ENCODE peak calls at places on chromosomes 11 and 22, in eight cellular contexts. L is CD8-positive, alpha-beta T cell; G is kidney epithelial cell; K is upper lobe of right lung; I is lower lobe of right lung; O is cardiac fibroblast; B is epithelial cell of esophagus; V is foreskin fibroblast. J is an unnamed sample.

GRCh38 chr11:2825886-2826678 is 59.5 kb downstream of the CDKN1C start:
- DNase-seq in L (no peak), G (peak), K (peak), I (peak), O (peak), B (peak), V (peak), J (peak)

GRCh38 chr22:20241579-20242392 is 26.3 kb downstream of the RTN4R start:
- DNase-seq in L (no peak), G (no peak), K (no peak), I (no peak), O (no peak), B (peak), V (no peak), J (no peak)

GRCh38 chr11:1652778-1653540 is 23.4 kb downstream of the KRTAP5-5 start:
- DNase-seq in L (peak), G (no peak), K (peak), I (peak), O (peak), B (peak), V (peak), J (peak)

GRCh38 chr11:7077101-7077500 is 11.7 kb upstream of the RBMXL2 start:
- DNase-seq in L (no peak), G (no peak), K (no peak), I (no peak), O (no peak), B (no peak), V (peak), J (no peak)

GRCh38 chr11:35377262-35377661 is 42.1 kb downstream of the SLC1A2 start:
- DNase-seq in L (no peak), G (no peak), K (no peak), I (no peak), O (no peak), B (no peak), V (no peak), J (no peak)

GRCh38 chr11:98772799-98773198 is 247.9 kb upstream of the CNTN5 start:
- DNase-seq in L (no peak), G (no peak), K (no peak), I (no peak), O (no peak), B (no peak), V (no peak), J (no peak)

GRCh38 chr11:82714346-82715174 is 19.1 kb downstream of the FAM181B start:
- DNase-seq in L (no peak), G (no peak), K (no peak), I (no peak), O (no peak), B (no peak), V (no peak), J (no peak)

GRCh38 chr11:98835336-98835735 is 185.4 kb upstream of the CNTN5 start:
- DNase-seq in L (no peak), G (no peak), K (no peak), I (no peak), O (no peak), B (no peak), V (no peak), J (no peak)

GRCh38 chr11:114738954-114739353 is 60.6 kb downstream of the NXPE2 start:
- DNase-seq in L (peak), G (peak), K (no peak), I (no peak), O (peak), B (peak), V (peak), J (peak)

GRCh38 chr22:40232624-40233023 is 54.9 kb downstream of the TNRC6B start:
- DNase-seq in L (no peak), G (no peak), K (no peak), I (no peak), O (no peak), B (no peak), V (no peak), J (no peak)

GRCh38 chr11:85752890-85753581 is 57.9 kb downstream of the SYTL2 start:
- DNase-seq in L (peak), G (no peak), K (no peak), I (no peak), O (no peak), B (no peak), V (no peak), J (no peak)

GRCh38 chr22:27317156-27317555 is 484.4 kb downstream of the MN1 start:
- DNase-seq in L (no peak), G (no peak), K (no peak), I (no peak), O (peak), B (no peak), V (no peak), J (no peak)

GRCh38 chr22:35154937-35155387 is 89.0 kb downstream of the ISX start:
- DNase-seq in L (no peak), G (peak), K (peak), I (peak), O (peak), B (peak), V (peak), J (peak)

GRCh38 chr11:108698844-108699642 is 34.2 kb downstream of the DDX10 start:
- DNase-seq in L (no peak), G (no peak), K (no peak), I (no peak), O (peak), B (peak), V (peak), J (peak)

GRCh38 chr11:88552377-88553029 is 215.0 kb upstream of the CTSC start:
- DNase-seq in L (peak), G (no peak), K (peak), I (peak), O (peak), B (peak), V (peak), J (peak)

GRCh38 chr22:20131856-20132685 is 467 bp downstream of the ZDHHC8 start:
- DNase-seq in L (no peak), G (no peak), K (peak), I (peak), O (no peak), B (no peak), V (peak), J (peak)

GRCh38 chr11:115924744-115925567 is 420.7 kb upstream of the CADM1 start:
- DNase-seq in L (no peak), G (peak), K (no peak), I (no peak), O (peak), B (no peak), V (no peak), J (no peak)

GRCh38 chr11:77115181-77115611 is 12.6 kb downstream of the OMP start:
- DNase-seq in L (no peak), G (no peak), K (no peak), I (no peak), O (no peak), B (no peak), V (no peak), J (no peak)

GRCh38 chr11:13535819-13536218 is 40.0 kb upstream of the PTH start:
- DNase-seq in L (no peak), G (no peak), K (no peak), I (no peak), O (peak), B (no peak), V (no peak), J (no peak)

GRCh38 chr11:110565344-110565684 is 135.6 kb downstream of the FDX1 start:
- DNase-seq in L (no peak), G (no peak), K (no peak), I (no peak), O (peak), B (peak), V (peak), J (peak)

GRCh38 chr11:60193687-60194433 is 11.0 kb upstream of the MS4A6A start:
- DNase-seq in L (peak), G (peak), K (no peak), I (no peak), O (peak), B (peak), V (peak), J (peak)

GRCh38 chr11:36431429-36432092 is 78.5 kb downstream of the TRAF6 start:
- DNase-seq in L (no peak), G (peak), K (no peak), I (no peak), O (peak), B (peak), V (peak), J (peak)

GRCh38 chr11:46369458-46370152 is 11.9 kb upstream of the MDK start:
- DNase-seq in L (peak), G (no peak), K (no peak), I (no peak), O (peak), B (peak), V (peak), J (peak)

GRCh38 chr11:33554219-33554618 is 146.4 kb downstream of the C11orf91 start:
- DNase-seq in L (no peak), G (no peak), K (no peak), I (no peak), O (no peak), B (no peak), V (no peak), J (no peak)

DNA sequence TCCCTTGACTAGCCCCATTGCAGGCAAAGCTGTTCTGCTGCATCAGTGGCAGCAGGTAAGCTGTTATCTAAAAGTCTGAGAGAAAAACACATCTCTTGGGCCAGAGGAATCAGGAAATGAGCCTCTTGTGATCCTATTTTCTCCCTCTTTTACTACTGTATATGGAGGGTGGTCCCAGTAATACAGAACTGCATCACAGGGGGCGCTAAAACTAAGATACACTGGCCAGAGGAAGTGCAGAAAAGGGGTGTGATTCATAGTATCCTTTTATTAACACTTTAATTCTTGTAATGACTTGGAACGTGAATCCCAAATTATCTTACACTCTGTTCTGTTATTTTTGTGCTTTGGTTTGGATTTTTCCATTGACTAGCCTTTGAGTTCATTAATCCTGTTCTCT is 8.8 kb upstream of the MED17 start:
- DNase-seq in L (no peak), G (no peak), K (no peak), I (no peak), O (peak), B (peak), V (peak), J (no peak)
- TF ChIP-seq CTCF in L (no peak), G (peak), K (peak), I (no peak), O (peak), B (no peak), V (no peak), J (peak)

DNA sequence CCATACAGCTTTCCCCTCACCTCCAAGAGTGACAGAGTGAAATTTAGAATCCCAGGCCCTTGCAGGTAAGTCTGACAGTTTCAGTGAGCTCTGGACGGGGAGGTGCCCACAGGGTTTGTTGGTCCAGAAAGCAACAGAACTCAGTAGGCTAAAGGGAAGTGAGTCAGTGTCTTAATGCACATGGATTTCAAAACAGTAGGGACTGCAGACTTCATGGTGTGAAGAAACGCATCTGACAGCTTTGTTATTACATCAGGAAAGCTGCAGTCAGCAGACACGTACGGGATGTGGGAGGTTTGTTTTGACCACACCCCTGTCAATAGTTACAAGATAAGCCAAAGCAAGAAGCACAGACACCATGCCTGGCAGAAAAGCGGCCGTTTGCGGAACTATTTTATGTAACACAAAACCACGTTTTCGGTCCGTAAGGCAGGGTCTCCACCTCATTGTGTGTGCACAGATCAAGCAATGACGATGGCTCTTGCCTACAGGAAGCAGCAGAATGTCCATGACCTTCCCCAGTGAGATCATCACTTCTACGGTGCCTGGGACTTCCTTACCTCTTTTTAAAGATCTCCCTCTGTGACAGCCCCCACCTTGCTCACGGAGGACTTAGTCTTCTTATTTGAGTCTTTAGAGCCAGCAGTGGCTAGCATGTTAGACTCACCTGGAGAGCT is 58.1 kb upstream of the FTH1 start:
- DNase-seq in L (peak), G (peak), K (peak), I (peak), O (peak), B (peak), V (peak), J (peak)
- H3K4me3 ChIP-seq in L (no peak), G (no peak), K (no peak), I (no peak), O (peak), B (no peak), V (no peak), J (peak)

GRCh38 chr11:18243783-18244362 is 4.6 kb downstream of the SAA2 start:
- DNase-seq in L (peak), G (peak), K (no peak), I (no peak), O (peak), B (peak), V (peak), J (peak)
- TF ChIP-seq CTCF in L (peak), G (peak), K (peak), I (peak), O (peak), B (peak), V (peak), J (peak)

DNA sequence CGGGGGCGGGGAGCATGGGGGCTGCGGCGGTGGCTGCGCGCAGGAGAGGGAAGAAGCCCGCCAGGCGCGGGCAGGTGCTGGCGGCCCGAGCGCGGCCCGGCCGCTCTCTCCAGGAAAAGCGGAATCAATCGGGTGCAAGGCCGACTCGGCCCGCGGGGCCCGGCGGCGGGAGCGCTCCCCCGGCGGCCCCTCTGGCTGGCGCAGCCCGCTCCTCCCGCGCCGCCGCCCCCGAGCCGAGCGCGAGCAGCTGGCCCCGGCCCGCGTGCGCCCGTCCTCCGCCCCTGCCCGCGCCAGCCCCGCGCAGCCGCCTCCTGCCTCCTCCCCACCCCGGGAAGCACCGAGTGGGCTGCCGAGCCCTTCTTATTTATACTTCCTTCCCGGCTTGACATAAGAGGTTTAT is at the start of gene ADAMTS8:
- DNase-seq in L (no peak), G (no peak), K (peak), I (no peak), O (no peak), B (no peak), V (no peak), J (no peak)
- H3K4me3 ChIP-seq in L (no peak), G (peak), K (peak), I (peak), O (peak), B (no peak), V (peak), J (peak)

GRCh38 chr22:22870577-22871398 is 16.8 kb upstream of the IGLL5 start:
- DNase-seq in L (no peak), G (no peak), K (no peak), I (no peak), O (peak), B (no peak), V (no peak), J (no peak)
- TF ChIP-seq CTCF in L (no peak), G (peak), K (no peak), I (no peak), O (no peak), B (no peak), V (no peak), J (no peak)

DNA sequence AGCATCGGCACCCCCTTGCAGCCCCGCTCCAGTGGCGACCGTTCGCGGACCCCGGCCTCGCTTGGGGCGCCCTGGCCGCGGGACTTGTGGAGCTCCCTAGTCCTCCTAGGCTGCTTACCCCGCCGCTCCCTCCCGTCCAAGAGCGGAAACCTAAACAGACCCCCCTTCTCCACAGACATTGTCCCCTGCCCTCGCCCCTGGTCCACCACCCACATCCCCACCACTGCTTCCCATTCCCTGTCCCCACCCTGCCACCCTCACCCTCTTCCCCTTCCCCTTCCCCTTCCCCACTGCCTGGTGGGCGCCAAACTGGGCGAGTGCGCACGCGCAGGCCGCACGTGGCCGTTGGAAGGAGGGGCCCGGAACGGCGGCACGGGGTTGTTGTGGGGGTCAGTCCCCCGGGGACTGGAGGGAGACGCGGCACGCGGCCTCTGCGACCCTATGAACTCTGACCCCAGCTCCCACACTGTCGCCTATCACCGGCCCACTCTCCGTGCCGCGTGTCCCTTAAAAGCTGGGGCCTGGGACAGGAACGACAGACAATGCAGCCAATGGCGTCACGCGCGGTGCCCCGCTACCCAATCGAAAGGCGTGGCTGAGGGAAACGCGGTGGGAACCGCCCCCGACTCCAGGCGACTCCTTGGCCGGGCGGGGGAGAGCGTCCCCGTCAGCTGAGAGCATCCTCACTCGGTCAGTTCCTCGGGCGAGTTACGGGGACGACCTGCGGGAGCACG is at the start of gene SNX32:
- DNase-seq in L (peak), G (peak), K (peak), I (peak), O (peak), B (peak), V (peak), J (peak)
- H3K4me3 ChIP-seq in L (peak), G (peak), K (peak), I (peak), O (peak), B (peak), V (peak), J (peak)

GRCh38 chr22:41508770-41509170 is 35.5 kb downstream of the POLR3H start:
- DNase-seq in L (no peak), G (no peak), K (no peak), I (no peak), O (no peak), B (no peak), V (no peak), J (no peak)
- TF ChIP-seq CTCF in L (no peak), G (peak), K (no peak), I (no peak), O (peak), B (no peak), V (peak), J (no peak)